ENCODE peak calls at places on chromosomes 16 and 17, in ten cellular contexts. U is GM20000, O is MCF 10A, F is HT-29, Z is upper lobe of left lung, W is progenitor cell of endocrine pancreas, I is glutamatergic neuron, A is head of caudate nucleus, E is left ventricle myocardium inferior, Q is NCI-H146. P is an unnamed sample.

GRCh38 chr17:58246104-58246740 is 7.8 kb downstream of the LPO start:
- DNase-seq in W (no peak), E (no peak), Z (no peak), A (no peak), Q (no peak), U (no peak), O (no peak), I (no peak), F (no peak), P (no peak)

GRCh38 chr17:78360371-78361226 is 722 bp upstream of the SOCS3 start:
- DNase-seq in Q (peak; percentile 88), W (peak; percentile 97), Z (peak; percentile 96), F (peak; percentile 90), O (peak; percentile 89), I (peak; percentile 98), A (peak; percentile 79), U (peak; percentile 92), E (peak; percentile 92), P (peak; percentile 84)

GRCh38 chr17:32136856-32137255 is 5.4 kb upstream of the RHOT1 start:
- DNase-seq in O (no peak), U (no peak), Q (no peak), A (no peak), I (no peak), W (no peak), E (no peak), Z (no peak), F (no peak), P (no peak)

GRCh38 chr16:5350118-5350517 is 252.5 kb upstream of the EEF2KMT start:
- DNase-seq in E (no peak), W (no peak), Q (no peak), A (no peak), O (no peak), U (no peak), I (no peak), F (no peak), Z (no peak), P (no peak)

GRCh38 chr16:9681556-9681955 is 500.7 kb downstream of the GRIN2A start:
- DNase-seq in O (no peak), F (no peak), Q (no peak), Z (no peak), W (no peak), E (no peak), I (no peak), A (no peak), U (no peak), P (no peak)

GRCh38 chr16:3529175-3529574 is 28.4 kb downstream of the CLUAP1 start:
- DNase-seq in I (no peak), A (no peak), Q (no peak), U (no peak), Z (no peak), E (no peak), O (no peak), F (no peak), W (no peak), P (no peak)

GRCh38 chr17:65389956-65390355 is 171.5 kb downstream of the AXIN2 start:
- DNase-seq in O (peak; percentile 33), A (no peak), E (no peak), Q (no peak), U (no peak), F (no peak), W (no peak), I (no peak), Z (no peak), P (no peak)

GRCh38 chr16:30670072-30670824 is 12.0 kb downstream of the FBRS start:
- DNase-seq in U (no peak), A (no peak), Z (no peak), O (no peak), Q (no peak), E (no peak), I (no peak), W (no peak), F (no peak), P (no peak)

GRCh38 chr17:49494937-49495841 is at the start of gene NGFR:
- DNase-seq in A (no peak), E (peak; percentile 54), O (no peak), W (no peak), Z (no peak), I (peak; percentile 71), Q (peak; percentile 45), F (peak; percentile 10), U (peak; percentile 93), P (peak; percentile 72)

GRCh38 chr17:58329035-58329807 is 626 bp upstream of the TSPOAP1 start:
- DNase-seq in W (no peak), U (peak; percentile 81), O (no peak), E (peak; percentile 30), A (peak; percentile 69), Q (peak; percentile 37), F (no peak), Z (peak; percentile 74), I (peak; percentile 35), P (peak; percentile 37)

GRCh38 chr16:77171750-77172635 is 19.0 kb upstream of the MON1B start:
- DNase-seq in E (no peak), U (peak; percentile 43), Z (no peak), A (no peak), F (peak; percentile 81), Q (peak; percentile 62), I (no peak), W (no peak), O (peak; percentile 77), P (peak; percentile 52)

GRCh38 chr17:82449136-82449882 is 1.2 kb downstream of the CYBC1 start:
- DNase-seq in Z (peak; percentile 42), A (no peak), U (peak; percentile 84), W (no peak), F (no peak), O (no peak), Q (peak; percentile 7), E (no peak), I (no peak), P (no peak)

GRCh38 chr17:34259151-34259550 is 4.1 kb downstream of the CCL2 start:
- DNase-seq in I (no peak), Q (no peak), F (no peak), A (no peak), Z (no peak), W (no peak), O (no peak), E (no peak), U (no peak), P (no peak)

GRCh38 chr17:40696651-40697072 is 6.9 kb downstream of the KRT24 start:
- DNase-seq in U (no peak), A (no peak), Q (no peak), E (no peak), Z (no peak), F (no peak), W (no peak), O (peak; percentile 84), I (no peak), P (no peak)

GRCh38 chr17:46935658-46936266 is 12.8 kb downstream of the GOSR2 start:
- DNase-seq in Z (peak; percentile 26), U (no peak), F (no peak), W (no peak), O (no peak), E (no peak), Q (no peak), I (no peak), A (no peak), P (no peak)

GRCh38 chr17:15454328-15454727 is 13.1 kb downstream of the CDRT4 start:
- DNase-seq in E (no peak), F (no peak), Z (no peak), O (no peak), I (no peak), Q (no peak), U (no peak), W (no peak), A (no peak), P (no peak)

GRCh38 chr17:41534899-41535546 is 6.9 kb upstream of the KRT19 start:
- DNase-seq in Z (no peak), W (no peak), Q (no peak), O (no peak), U (no peak), A (no peak), E (no peak), I (no peak), F (no peak), P (no peak)

GRCh38 chr17:75827291-75828050 is 16.7 kb downstream of the UNC13D start:
- DNase-seq in I (peak; percentile 91), W (peak; percentile 55), A (peak; percentile 74), Z (peak; percentile 52), U (peak; percentile 92), Q (peak; percentile 60), O (peak; percentile 37), E (peak; percentile 76), F (no peak), P (peak; percentile 76)

GRCh38 chr17:75832652-75833400 is 11.4 kb downstream of the UNC13D start:
- DNase-seq in E (no peak), I (peak; percentile 16), W (no peak), F (peak; percentile 22), A (no peak), Z (no peak), U (peak; percentile 49), Q (peak; percentile 23), O (no peak), P (no peak)

GRCh38 chr16:49700222-49700927 is 155.5 kb downstream of the ZNF423 start:
- DNase-seq in U (no peak), O (no peak), E (peak; percentile 36), F (no peak), I (peak; percentile 70), Q (peak; percentile 62), W (no peak), A (no peak), Z (no peak), P (no peak)

GRCh38 chr17:39920218-39921210 is 2.1 kb upstream of the GSDMB start:
- DNase-seq in O (no peak), W (no peak), Z (no peak), I (peak; percentile 67), Q (no peak), F (no peak), U (peak; percentile 61), E (no peak), A (no peak), P (no peak)

GRCh38 chr17:81512984-81513668 is 527 bp upstream of the ACTG1 start:
- DNase-seq in Q (peak; percentile 85), O (peak; percentile 74), F (peak; percentile 78), U (peak; percentile 71), I (peak; percentile 64), Z (peak; percentile 64), E (peak; percentile 62), W (peak; percentile 54), A (no peak), P (peak; percentile 68)

GRCh38 chr17:55266051-55266957 is 1.5 kb downstream of the HLF start:
- DNase-seq in W (no peak), I (no peak), O (no peak), A (no peak), F (no peak), U (no peak), E (no peak), Z (peak; percentile 60), Q (no peak), P (peak; percentile 32)

GRCh38 chr17:21351366-21352065 is 24.6 kb upstream of the KCNJ12 start:
- DNase-seq in W (no peak), U (no peak), O (no peak), A (peak; percentile 5), I (no peak), Z (peak; percentile 12), Q (no peak), F (no peak), E (no peak), P (no peak)

GRCh38 chr16:88560722-88561484 is 9.3 kb upstream of the ZC3H18 start:
- DNase-seq in W (peak; percentile 48), A (no peak), U (no peak), E (no peak), O (peak; percentile 37), F (peak; percentile 44), Q (no peak), Z (no peak), I (no peak), P (no peak)

GRCh38 chr17:73786286-73786743 is 142.1 kb upstream of the SDK2 start:
- DNase-seq in Z (no peak), I (peak; percentile 61), W (no peak), A (no peak), Q (peak; percentile 85), O (no peak), E (no peak), F (no peak), U (no peak), P (no peak)